ENCODE peak calls at places on chromosomes 2 and 18, in six cellular contexts. I, E, U, D, C and W are unnamed samples.

GRCh38 chr18:76363451-76364120 is 131.5 kb downstream of the ZNF516 start:
- DNase-seq in I (no peak), E (no peak), U (no peak), D (no peak), C (no peak), W (no peak)

GRCh38 chr2:155145758-155146229 is 447.3 kb downstream of the KCNJ3 start:
- DNase-seq in I (no peak), E (no peak), U (no peak), D (no peak), C (no peak), W (no peak)

GRCh38 chr2:12416600-12416999 is 300.1 kb upstream of the TRIB2 start:
- DNase-seq in I (peak; percentile 61), E (no peak), U (peak; percentile 78), D (no peak), C (peak; percentile 64), W (no peak)

GRCh38 chr2:219116776-219117646 is 43.6 kb downstream of the NHEJ1 start:
- DNase-seq in I (no peak), E (no peak), U (no peak), D (no peak), C (no peak), W (no peak)

GRCh38 chr2:214128040-214128439 is 282.8 kb upstream of the VWC2L start:
- DNase-seq in I (no peak), E (no peak), U (no peak), D (no peak), C (no peak), W (no peak)

GRCh38 chr2:100189395-100189794 is 47.0 kb upstream of the AFF3 start:
- DNase-seq in I (no peak), E (no peak), U (no peak), D (no peak), C (no peak), W (no peak)

GRCh38 chr2:71858056-71858455 is 289.6 kb downstream of the CYP26B1 start:
- DNase-seq in I (no peak), E (no peak), U (no peak), D (no peak), C (no peak), W (peak; percentile 26)

GRCh38 chr2:53450885-53451284 is 316.7 kb upstream of the CHAC2 start:
- DNase-seq in I (no peak), E (no peak), U (no peak), D (no peak), C (no peak), W (no peak)

GRCh38 chr2:20634430-20635095 is 16.3 kb downstream of the HS1BP3 start:
- DNase-seq in I (no peak), E (no peak), U (no peak), D (peak; percentile 57), C (peak; percentile 55), W (no peak)

GRCh38 chr2:27977623-27978312 is 87.2 kb downstream of the BABAM2 start:
- DNase-seq in I (no peak), E (no peak), U (no peak), D (no peak), C (peak; percentile 81), W (no peak)

GRCh38 chr2:9336209-9336533 is 87.2 kb downstream of the ITGB1BP1 start:
- DNase-seq in I (no peak), E (no peak), U (no peak), D (peak; percentile 72), C (no peak), W (no peak)

GRCh38 chr2:165627463-165627862 is 158.0 kb downstream of the CSRNP3 start:
- DNase-seq in I (no peak), E (no peak), U (no peak), D (no peak), C (no peak), W (no peak)

GRCh38 chr2:24259316-24259715 is 84.5 kb downstream of the FAM228A start:
- DNase-seq in I (no peak), E (no peak), U (no peak), D (no peak), C (no peak), W (no peak)

GRCh38 chr2:234961784-234962183 is 10.0 kb downstream of the SH3BP4 start:
- DNase-seq in I (no peak), E (no peak), U (no peak), D (no peak), C (no peak), W (peak; percentile 21)

GRCh38 chr2:48998449-48998848 is 155.9 kb downstream of the FSHR start:
- DNase-seq in I (no peak), E (no peak), U (no peak), D (no peak), C (no peak), W (no peak)

GRCh38 chr18:37385846-37386435 is 179.7 kb downstream of the CELF4 start:
- DNase-seq in I (no peak), E (peak; percentile 33), U (no peak), D (peak; percentile 52), C (no peak), W (no peak)

GRCh38 chr2:191521608-191522208 is 156.2 kb upstream of the NABP1 start:
- DNase-seq in I (no peak), E (no peak), U (no peak), D (peak; percentile 46), C (no peak), W (no peak)

GRCh38 chr2:234366891-234367290 is 130.0 kb downstream of the ARL4C start:
- DNase-seq in I (no peak), E (no peak), U (no peak), D (no peak), C (no peak), W (no peak)

GRCh38 chr18:57223160-57223870 is 76.4 kb downstream of the BOD1L2 start:
- DNase-seq in I (no peak), E (no peak), U (no peak), D (no peak), C (no peak), W (no peak)

GRCh38 chr2:100945433-100945740 is 56.7 kb upstream of the RPL31 start:
- DNase-seq in I (no peak), E (no peak), U (no peak), D (no peak), C (no peak), W (no peak)

GRCh38 chr2:230383453-230383852 is 32.5 kb upstream of the SP100 start:
- DNase-seq in I (no peak), E (no peak), U (no peak), D (no peak), C (no peak), W (no peak)

GRCh38 chr2:60794271-60794863 is 38.3 kb downstream of the PAPOLG start:
- DNase-seq in I (no peak), E (no peak), U (no peak), D (peak; percentile 48), C (no peak), W (no peak)

GRCh38 chr18:79912994-79913831 is 38.2 kb downstream of the SLC66A2 start:
- DNase-seq in I (no peak), E (no peak), U (peak; percentile 47), D (no peak), C (no peak), W (peak; percentile 39)

GRCh38 chr2:222479855-222480254 is 55.5 kb downstream of the SGPP2 start:
- DNase-seq in I (no peak), E (no peak), U (no peak), D (no peak), C (no peak), W (no peak)

GRCh38 chr2:177602611-177603164 is 210.1 kb downstream of the AGPS start:
- DNase-seq in I (no peak), E (no peak), U (no peak), D (no peak), C (no peak), W (peak; percentile 28)

GRCh38 chr18:36179562-36180334 is 7.5 kb upstream of the MOCOS start:
- DNase-seq in I (peak; percentile 71), E (no peak), U (no peak), D (no peak), C (peak; percentile 92), W (no peak)

GRCh38 chr2:234051374-234052070 is 1.0 kb downstream of the SPP2 start:
- DNase-seq in I (no peak), E (no peak), U (no peak), D (no peak), C (no peak), W (no peak)

DNA sequence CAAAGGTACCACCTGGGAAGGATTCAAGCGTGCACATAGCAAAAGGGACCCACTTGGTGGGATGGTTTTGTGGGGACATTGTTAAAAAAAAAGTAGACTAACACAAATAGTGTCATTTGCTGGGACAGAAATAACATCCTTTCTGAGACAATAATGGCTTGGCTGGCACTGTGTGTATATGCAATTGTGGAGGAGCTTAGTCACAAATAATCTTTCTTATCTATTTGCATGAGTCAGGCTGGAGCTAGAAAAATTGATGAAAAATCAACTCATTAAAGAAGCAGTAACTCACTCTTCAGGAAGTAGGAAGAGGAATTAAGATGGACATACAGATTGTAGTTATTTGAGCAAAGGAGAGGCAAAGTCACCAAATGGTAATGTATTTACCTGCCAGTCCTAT is 29.5 kb upstream of the ITGB6 start:
- DNase-seq in I (no peak), E (no peak), U (no peak), D (no peak), C (no peak), W (no peak)
- H3K27ac ChIP-seq in I (no peak overlapping the region), E (no peak overlapping the region), U (no peak overlapping the region), D (peak overlapping the region; percentile 96), C (peak overlapping the region; percentile 7), W (no peak overlapping the region)

GRCh38 chr2:136319651-136320050 is 201.7 kb upstream of the CXCR4 start:
- DNase-seq in I (no peak), E (no peak), U (no peak), D (no peak), C (no peak), W (peak; percentile 83)
- H3K4me3 ChIP-seq in I (no peak overlapping the region), E (no peak overlapping the region), U (no peak overlapping the region), D (no peak overlapping the region), C (no peak overlapping the region), W (no peak overlapping the region)

GRCh38 chr2:45307147-45307546 is 297.9 kb upstream of the SIX2 start:
- DNase-seq in I (no peak), E (no peak), U (no peak), D (no peak), C (no peak), W (no peak)

GRCh38 chr2:45316576-45317338 is 294.3 kb downstream of the SRBD1 start:
- DNase-seq in I (no peak), E (no peak), U (no peak), D (no peak), C (no peak), W (no peak)

GRCh38 chr2:45311559-45311958 is 299.5 kb downstream of the SRBD1 start:
- DNase-seq in I (no peak), E (no peak), U (no peak), D (no peak), C (no peak), W (no peak)

GRCh38 chr2:45315881-45316280 is 295.2 kb downstream of the SRBD1 start:
- DNase-seq in I (no peak), E (no peak), U (no peak), D (no peak), C (no peak), W (no peak)

GRCh38 chr2:45312275-45312674 is 298.8 kb downstream of the SRBD1 start:
- DNase-seq in I (no peak), E (no peak), U (no peak), D (no peak), C (no peak), W (no peak)
- H3K27ac ChIP-seq in I (no peak overlapping the region), E (no peak overlapping the region), U (no peak overlapping the region), D (no peak overlapping the region), C (no peak overlapping the region), W (no peak overlapping the region)

DNA sequence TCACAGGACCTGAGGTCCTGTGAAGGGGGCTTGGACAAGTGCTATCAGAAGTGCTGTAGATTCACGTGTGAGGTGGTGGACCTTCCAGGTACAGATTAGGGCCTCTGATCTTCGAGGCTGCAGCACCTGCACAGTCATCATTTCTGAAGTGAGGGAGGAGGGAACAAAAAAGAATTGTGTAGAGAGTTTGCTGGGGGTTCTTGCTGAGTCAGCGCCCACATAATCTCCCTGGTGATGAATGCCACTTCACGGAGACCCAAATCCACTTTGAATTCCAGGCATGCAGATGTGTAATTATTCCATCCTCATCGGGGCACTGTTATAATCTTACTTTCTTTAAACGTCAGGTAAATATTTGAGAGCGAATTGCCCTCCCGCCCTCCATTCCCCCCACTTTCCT is 128.5 kb upstream of the CAPN13 start:
- DNase-seq in I (no peak), E (no peak), U (no peak), D (no peak), C (no peak), W (no peak)
- H3K4me3 ChIP-seq in I (no peak overlapping the region), E (no peak overlapping the region), U (no peak overlapping the region), D (no peak overlapping the region), C (no peak overlapping the region), W (no peak overlapping the region)